ENCODE peak calls at places on chromosomes 4 and X, in ten cellular contexts. N is NB4, Q is brain microvascular endothelial cell, K is heart right ventricle, T is SJSA1, H is PC-9, S is IMR-90, I is OCI-LY7, J is fibroblast of lung, B is choroid plexus epithelial cell. E is an unnamed sample.

GRCh38 chr4:108384544-108384943 is 215.8 kb upstream of the LEF1 start:
- DNase-seq in N (no peak), Q (no peak), K (no peak), T (no peak), H (no peak), S (no peak), I (peak), J (no peak), B (no peak), E (no peak)

GRCh38 chr4:146327859-146328258 is 113.5 kb downstream of the REELD1 start:
- DNase-seq in N (no peak), Q (no peak), K (no peak), T (no peak), H (no peak), S (no peak), I (no peak), J (no peak), B (no peak), E (no peak)

GRCh38 chrX:136168929-136169735 is 21.8 kb downstream of the FHL1 start:
- DNase-seq in N (no peak), Q (peak), K (peak), T (peak), H (peak), S (peak), I (no peak), J (peak), B (peak), E (peak)

GRCh38 chr4:180665994-180666818 is 1577.0 kb upstream of the TENM3 start:
- DNase-seq in N (peak), Q (peak), K (peak), T (peak), H (no peak), S (peak), I (peak), J (peak), B (peak), E (no peak)

GRCh38 chr4:116180056-116180690 is 905.2 kb downstream of the TRAM1L1 start:
- DNase-seq in N (peak), Q (no peak), K (no peak), T (no peak), H (no peak), S (no peak), I (peak), J (no peak), B (peak), E (no peak)

GRCh38 chrX:110003167-110004156 is 548 bp downstream of the TMEM164 start:
- DNase-seq in N (peak), Q (no peak), K (peak), T (peak), H (no peak), S (no peak), I (no peak), J (peak), B (no peak), E (peak)

GRCh38 chrX:40282901-40283674 is 185.3 kb upstream of the BCOR start:
- DNase-seq in N (no peak), Q (no peak), K (no peak), T (peak), H (no peak), S (peak), I (no peak), J (peak), B (no peak), E (no peak)

GRCh38 chrX:16076834-16077233 is 46.5 kb upstream of the GRPR start:
- DNase-seq in N (no peak), Q (no peak), K (no peak), T (no peak), H (no peak), S (no peak), I (peak), J (no peak), B (no peak), E (no peak)

GRCh38 chrX:50167366-50167765 is 33.4 kb downstream of the AKAP4 start:
- DNase-seq in N (no peak), Q (no peak), K (no peak), T (no peak), H (no peak), S (no peak), I (no peak), J (no peak), B (no peak), E (no peak)

GRCh38 chr4:143253156-143253555 is 68.4 kb downstream of the USP38 start:
- DNase-seq in N (no peak), Q (no peak), K (no peak), T (no peak), H (no peak), S (no peak), I (no peak), J (peak), B (no peak), E (no peak)

GRCh38 chr4:123398151-123398802 is 1.7 kb downstream of the SPRY1 start:
- DNase-seq in N (peak), Q (peak), K (peak), T (peak), H (peak), S (peak), I (peak), J (peak), B (peak), E (peak)

GRCh38 chr4:3136454-3136853 is 62.0 kb downstream of the HTT start:
- DNase-seq in N (no peak), Q (no peak), K (no peak), T (no peak), H (no peak), S (peak), I (peak), J (no peak), B (peak), E (no peak)

GRCh38 chrX:31039327-31039711 is 32.5 kb downstream of the FTHL17 start:
- DNase-seq in N (no peak), Q (no peak), K (no peak), T (no peak), H (no peak), S (no peak), I (peak), J (no peak), B (no peak), E (no peak)

GRCh38 chr4:158914178-158914577 is 145.4 kb downstream of the FNIP2 start:
- DNase-seq in N (no peak), Q (peak), K (no peak), T (peak), H (peak), S (peak), I (no peak), J (peak), B (peak), E (no peak)

GRCh38 chr4:76058888-76059426 is 15.6 kb upstream of the ART3 start:
- DNase-seq in N (peak), Q (no peak), K (no peak), T (no peak), H (peak), S (no peak), I (no peak), J (no peak), B (no peak), E (no peak)

GRCh38 chr4:146469053-146469452 is 52.7 kb downstream of the SLC10A7 start:
- DNase-seq in N (no peak), Q (no peak), K (no peak), T (no peak), H (no peak), S (peak), I (no peak), J (peak), B (no peak), E (no peak)

GRCh38 chr4:184288451-184289178 is 70.9 kb upstream of the ENPP6 start:
- DNase-seq in N (no peak), Q (no peak), K (no peak), T (no peak), H (no peak), S (no peak), I (peak), J (no peak), B (peak), E (no peak)
- H3K4me3 ChIP-seq in N (no peak), Q (no peak), K (no peak), T (no peak), H (no peak), S (no peak), I (peak), J (no peak), B (no peak), E (no peak)

GRCh38 chr4:70914631-70915030 is 12.5 kb downstream of the MOB1B start:
- DNase-seq in N (no peak), Q (no peak), K (no peak), T (peak), H (no peak), S (no peak), I (no peak), J (no peak), B (no peak), E (no peak)

GRCh38 chr4:70915874-70916559 is 13.8 kb downstream of the MOB1B start:
- DNase-seq in N (no peak), Q (no peak), K (no peak), T (no peak), H (no peak), S (no peak), I (no peak), J (no peak), B (no peak), E (no peak)

GRCh38 chr4:70920592-70920991 is 18.4 kb downstream of the MOB1B start:
- DNase-seq in N (no peak), Q (no peak), K (no peak), T (no peak), H (no peak), S (no peak), I (peak), J (no peak), B (no peak), E (no peak)

GRCh38 chr4:70913947-70914445 is 11.8 kb downstream of the MOB1B start:
- DNase-seq in N (no peak), Q (no peak), K (no peak), T (peak), H (no peak), S (peak), I (no peak), J (no peak), B (no peak), E (no peak)

DNA sequence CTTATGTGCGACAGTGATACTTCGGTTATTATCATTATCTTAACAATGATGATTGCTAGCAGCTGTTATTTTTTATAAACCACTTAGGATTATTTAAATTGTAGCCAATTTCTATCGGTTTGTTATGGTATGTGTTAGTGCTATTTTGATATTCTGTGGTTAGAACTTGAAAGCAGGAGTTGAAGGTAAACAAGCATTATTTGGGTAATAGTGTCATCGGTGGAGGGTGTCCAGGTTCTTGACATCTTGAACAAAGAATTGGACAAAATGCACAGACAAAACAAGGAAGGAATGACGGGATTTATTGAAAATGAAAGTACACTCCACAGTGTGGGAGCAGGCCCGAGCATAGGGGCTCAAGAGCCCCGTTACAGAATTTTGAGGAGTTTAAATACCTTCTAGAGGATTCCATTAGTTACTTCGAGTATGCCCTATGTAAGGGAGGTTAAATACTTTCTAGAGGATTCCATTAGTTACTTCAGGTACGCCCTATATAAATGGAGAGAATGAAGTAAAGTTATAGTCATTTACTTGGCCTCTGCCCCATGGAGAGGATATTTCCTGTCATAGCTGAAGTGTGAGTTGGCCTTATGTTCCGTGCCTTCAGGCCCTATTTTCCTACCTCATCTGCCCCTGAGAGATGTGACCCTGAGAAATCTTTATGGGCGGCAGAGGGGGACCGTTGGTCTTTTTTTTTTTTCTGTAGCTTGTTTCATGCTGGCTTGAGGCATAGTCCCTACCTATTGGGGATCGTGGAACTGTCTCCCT is 13.1 kb downstream of the MOB1B start:
- DNase-seq in N (no peak), Q (peak), K (no peak), T (peak), H (no peak), S (peak), I (no peak), J (peak), B (peak), E (no peak)
- H3K4me3 ChIP-seq in N (no peak), Q (peak), K (no peak), T (peak), H (no peak), S (peak), I (no peak), J (peak), B (no peak), E (no peak)

DNA sequence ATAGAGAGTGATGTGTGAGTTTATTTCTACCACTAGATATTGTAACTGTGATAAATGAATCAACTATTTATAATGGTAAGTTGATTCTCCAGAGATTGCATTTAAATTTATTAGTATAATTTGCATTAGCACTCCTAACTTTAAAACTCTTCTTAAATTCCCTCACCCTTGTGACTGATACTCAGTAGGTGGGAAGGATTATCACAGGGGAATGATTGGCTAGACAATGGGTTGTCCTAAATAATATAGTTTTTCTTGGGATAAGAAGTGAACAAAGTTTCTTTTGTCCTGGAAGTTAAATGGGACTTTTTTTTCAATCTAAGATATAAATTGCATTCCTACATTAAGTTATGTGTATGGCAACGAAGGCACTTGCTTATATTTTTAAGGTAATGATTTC is 169.2 kb upstream of the PITX2 start:
- DNase-seq in N (no peak), Q (no peak), K (no peak), T (no peak), H (no peak), S (no peak), I (no peak), J (no peak), B (no peak), E (no peak)
- H3K4me3 ChIP-seq in N (no peak), Q (no peak), K (no peak), T (no peak), H (no peak), S (no peak), I (no peak), J (no peak), B (no peak), E (no peak)

GRCh38 chr4:37993806-37994205 is 33.6 kb downstream of the PTTG2 start:
- DNase-seq in N (no peak), Q (no peak), K (no peak), T (no peak), H (no peak), S (no peak), I (no peak), J (no peak), B (no peak), E (no peak)
- H3K4me3 ChIP-seq in N (no peak), Q (no peak), K (no peak), T (no peak), H (no peak), S (no peak), I (peak), J (no peak), B (no peak), E (no peak)

GRCh38 chrX:79095441-79096338 is 48.8 kb upstream of the GPR174 start:
- DNase-seq in N (no peak), Q (no peak), K (peak), T (no peak), H (no peak), S (no peak), I (no peak), J (no peak), B (no peak), E (no peak)

GRCh38 chrX:79094075-79094832 is 50.2 kb upstream of the GPR174 start:
- DNase-seq in N (no peak), Q (no peak), K (no peak), T (no peak), H (no peak), S (no peak), I (no peak), J (no peak), B (no peak), E (no peak)

GRCh38 chrX:79100791-79101484 is 43.5 kb upstream of the GPR174 start:
- DNase-seq in N (no peak), Q (no peak), K (no peak), T (no peak), H (no peak), S (no peak), I (no peak), J (no peak), B (no peak), E (no peak)

GRCh38 chrX:79096339-79096638 is 48.2 kb upstream of the GPR174 start:
- DNase-seq in N (no peak), Q (no peak), K (no peak), T (no peak), H (no peak), S (no peak), I (no peak), J (no peak), B (no peak), E (no peak)
- H3K4me3 ChIP-seq in N (no peak), Q (no peak), K (no peak), T (no peak), H (no peak), S (no peak), I (no peak), J (no peak), B (no peak), E (no peak)

DNA sequence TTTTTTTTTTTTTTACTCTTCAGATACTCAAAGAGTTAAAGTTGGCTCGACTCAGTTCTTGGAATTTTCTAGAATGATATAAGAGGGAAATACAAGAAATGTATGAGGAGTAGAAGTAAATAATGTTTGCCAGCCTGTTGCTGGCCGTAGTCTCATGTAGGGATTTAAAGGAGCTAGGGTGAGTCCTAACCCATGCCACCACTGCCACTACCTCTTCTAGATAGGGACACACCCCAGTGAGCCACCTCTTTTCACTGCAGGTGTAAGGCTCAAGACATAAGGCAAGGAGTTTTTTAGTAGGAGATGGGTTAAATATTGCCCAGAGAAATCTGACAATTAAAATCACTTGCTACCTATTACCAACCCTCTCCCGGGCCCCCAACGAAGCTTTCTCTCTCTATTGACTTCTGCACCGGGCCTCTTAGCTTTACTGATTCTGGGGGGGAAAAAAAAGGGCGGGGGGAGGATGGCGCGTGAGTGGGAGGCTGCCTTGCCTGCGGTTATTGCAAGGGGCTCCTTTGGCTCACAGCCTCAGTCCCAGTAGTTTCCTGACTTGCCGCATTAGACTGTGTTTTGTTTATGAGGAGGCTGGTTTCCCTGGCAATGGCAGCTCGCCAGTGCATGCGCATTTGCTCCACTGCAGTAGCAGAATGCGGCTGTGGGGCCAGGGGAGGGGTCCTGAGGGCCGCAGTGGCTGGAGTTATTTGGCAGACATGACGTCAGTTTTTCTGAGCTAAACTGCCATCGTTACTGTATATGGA is 3.0 kb downstream of the LINC00632 start:
- DNase-seq in N (peak), Q (peak), K (peak), T (no peak), H (no peak), S (peak), I (no peak), J (peak), B (peak), E (peak)
- H3K4me3 ChIP-seq in N (no peak), Q (peak), K (peak), T (no peak), H (no peak), S (peak), I (no peak), J (peak), B (no peak), E (peak)

GRCh38 chr4:153706519-153706918 is 22.4 kb downstream of the TLR2 start:
- DNase-seq in N (peak), Q (no peak), K (no peak), T (no peak), H (no peak), S (no peak), I (no peak), J (no peak), B (no peak), E (no peak)

GRCh38 chr4:153704522-153704921 is 20.4 kb downstream of the TLR2 start:
- DNase-seq in N (no peak), Q (no peak), K (no peak), T (no peak), H (no peak), S (no peak), I (no peak), J (no peak), B (no peak), E (no peak)

GRCh38 chr4:153710681-153711080 is 26.6 kb downstream of the TLR2 start:
- DNase-seq in N (no peak), Q (no peak), K (no peak), T (no peak), H (no peak), S (no peak), I (no peak), J (no peak), B (no peak), E (no peak)

DNA sequence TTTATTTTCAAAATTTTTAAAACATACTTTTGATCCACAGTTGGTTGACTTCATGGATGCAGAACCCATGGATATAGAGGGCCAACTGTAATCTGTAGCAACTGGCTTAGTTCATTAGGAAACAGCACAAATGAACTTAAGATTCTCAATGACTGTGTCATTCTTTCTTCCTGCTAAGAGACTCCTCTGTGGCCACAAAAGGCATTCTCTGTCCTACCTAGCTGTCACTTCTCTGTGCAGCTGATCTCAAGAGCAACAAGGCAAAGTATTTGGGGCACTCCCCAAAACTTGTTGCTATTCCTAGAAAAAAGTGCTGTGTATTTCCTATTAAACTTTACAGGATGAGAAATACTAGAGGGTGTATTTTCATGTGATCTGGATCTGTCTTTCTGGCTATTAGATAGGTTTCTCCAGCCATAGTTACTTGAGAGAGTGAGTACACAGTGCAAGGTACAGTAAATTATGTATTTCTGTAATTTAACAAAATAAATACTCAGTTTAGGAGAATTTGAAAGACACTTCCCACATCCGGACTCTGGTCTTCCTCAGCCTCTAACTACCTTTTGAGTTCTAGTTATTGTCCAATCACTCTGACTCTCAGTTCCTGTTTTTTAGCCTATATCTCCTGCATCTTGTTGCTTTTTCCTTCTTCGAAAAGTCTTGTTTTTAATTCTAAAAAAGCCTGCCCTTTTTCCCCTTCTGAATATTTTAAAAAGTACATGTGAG is 21.8 kb downstream of the TLR2 start:
- DNase-seq in N (peak), Q (no peak), K (no peak), T (no peak), H (no peak), S (no peak), I (peak), J (no peak), B (no peak), E (no peak)
- H3K4me3 ChIP-seq in N (peak), Q (no peak), K (no peak), T (no peak), H (no peak), S (no peak), I (no peak), J (no peak), B (no peak), E (no peak)

DNA sequence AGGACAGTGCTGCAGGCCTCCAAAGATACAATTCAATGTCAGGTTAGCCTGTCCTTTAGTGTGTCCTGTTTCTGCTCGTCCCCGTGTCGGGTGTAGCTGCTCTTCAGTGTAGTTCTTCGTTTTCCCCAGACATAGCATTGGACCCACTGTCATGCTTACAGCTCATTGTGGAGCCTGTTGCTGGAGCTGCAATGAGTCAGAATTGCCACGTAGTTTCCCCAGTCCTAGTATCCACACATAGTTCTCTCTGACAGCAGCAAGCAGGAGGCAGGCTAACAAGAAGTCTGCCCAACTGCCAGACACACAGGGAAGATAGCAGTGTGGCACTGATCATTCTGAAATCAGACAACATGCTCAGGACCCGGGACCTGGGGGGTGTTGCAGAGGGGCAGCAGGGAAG is 49.2 kb downstream of the MOSPD2 start:
- DNase-seq in N (no peak), Q (peak), K (no peak), T (peak), H (no peak), S (peak), I (no peak), J (peak), B (peak), E (no peak)
- H3K4me3 ChIP-seq in N (no peak), Q (no peak), K (no peak), T (no peak), H (no peak), S (no peak), I (no peak), J (no peak), B (no peak), E (no peak)

GRCh38 chr4:153248641-153249198 is 44.5 kb downstream of the TRIM2 start:
- DNase-seq in N (no peak), Q (no peak), K (no peak), T (no peak), H (peak), S (no peak), I (no peak), J (no peak), B (no peak), E (no peak)
- H3K4me3 ChIP-seq in N (peak), Q (peak), K (peak), T (peak), H (peak), S (peak), I (peak), J (peak), B (peak), E (peak)